ENCODE peak calls at places on chromosomes 4 and X, in five cellular contexts. W, H, A, J and D are unnamed samples.

GRCh38 chrX:55356609-55357008 is 91.9 kb upstream of the PAGE3 start:
- DNase-seq in J (no peak), A (no peak), H (no peak), W (no peak), D (no peak)

GRCh38 chr4:94758700-94759399 is 1.1 kb downstream of the BMPR1B start:
- DNase-seq in W (no peak), H (no peak), J (peak; percentile 48), A (no peak), D (no peak)

GRCh38 chr4:57148831-57149230 is 38.6 kb upstream of the IGFBP7 start:
- DNase-seq in H (no peak), J (no peak), A (no peak), W (peak; percentile 80), D (no peak)

GRCh38 chrX:154013614-154014360 is 5.9 kb downstream of the IRAK1 start:
- DNase-seq in A (peak; percentile 65), W (peak; percentile 10), J (peak; percentile 88), H (no peak), D (no peak)

GRCh38 chr4:122383341-122383740 is 4.5 kb downstream of the ADAD1 start:
- DNase-seq in A (no peak), J (no peak), W (no peak), H (no peak), D (no peak)

GRCh38 chrX:15235001-15235400 is 34.9 kb downstream of the ASB9 start:
- DNase-seq in H (no peak), J (no peak), W (no peak), A (no peak), D (no peak)

GRCh38 chr4:112589207-112589606 is 47.5 kb downstream of the ZGRF1 start:
- DNase-seq in J (no peak), H (peak; percentile 3), A (peak; percentile 37), W (peak; percentile 23), D (no peak)

GRCh38 chr4:139666735-139667266 is 1.2 kb downstream of the MGST2 start:
- DNase-seq in A (peak; percentile 45), W (peak; percentile 76), J (no peak), H (peak; percentile 47), D (no peak)

GRCh38 chrX:150084474-150085229 is 146.4 kb upstream of the EOLA2 start:
- DNase-seq in H (no peak), A (no peak), W (peak; percentile 77), J (no peak), D (no peak)

GRCh38 chr4:6681191-6681590 is 12.5 kb upstream of the S100P start:
- DNase-seq in J (no peak), A (peak; percentile 56), H (no peak), W (no peak), D (no peak)

GRCh38 chr4:37584530-37585060 is 101.6 kb downstream of the RELL1 start:
- DNase-seq in H (no peak), A (no peak), J (no peak), W (no peak), D (no peak)

GRCh38 chr4:32334759-32335158 is 1614.6 kb downstream of the PCDH7 start:
- DNase-seq in H (no peak), A (no peak), J (no peak), W (no peak), D (no peak)

GRCh38 chr4:57491388-57491787 is 381.2 kb upstream of the IGFBP7 start:
- DNase-seq in J (no peak), H (no peak), W (no peak), A (no peak), D (no peak)

GRCh38 chrX:53422091-53422914 is at the start of the genes RIBC1 and SMC1A:
- DNase-seq in J (peak; percentile 96), H (peak; percentile 87), W (peak; percentile 98), A (peak; percentile 87), D (peak; percentile 97)

GRCh38 chr4:113050361-113050760 is 908 bp downstream of the ANK2 start:
- DNase-seq in H (no peak), A (no peak), W (no peak), J (no peak), D (no peak)

GRCh38 chr4:48388504-48389154 is 47.3 kb downstream of the SLAIN2 start:
- DNase-seq in H (no peak), J (no peak), A (no peak), W (peak; percentile 74), D (no peak)

GRCh38 chrX:136789856-136790255 is 9.1 kb upstream of the ARHGEF6 start:
- DNase-seq in H (no peak), J (no peak), A (no peak), W (no peak), D (no peak)

GRCh38 chr4:41645716-41646115 is 102.8 kb downstream of the PHOX2B start:
- DNase-seq in H (no peak), J (no peak), W (no peak), A (no peak), D (no peak)

GRCh38 chr4:119027815-119028214 is 107.8 kb upstream of the MYOZ2 start:
- DNase-seq in H (no peak), W (no peak), A (no peak), J (no peak), D (no peak)

GRCh38 chrX:45851434-45851991 is 650.8 kb upstream of the DIPK2B start:
- DNase-seq in H (no peak), W (no peak), J (peak; percentile 15), A (no peak), D (no peak)

GRCh38 chr4:40953253-40954118 is 203.7 kb downstream of the NSUN7 start:
- DNase-seq in A (no peak), W (no peak), H (no peak), J (no peak), D (no peak)

GRCh38 chr4:171573181-171573580 is 240.0 kb upstream of the GALNTL6 start:
- DNase-seq in W (no peak), J (no peak), A (no peak), H (no peak), D (no peak)

GRCh38 chr4:77600521-77601451 is 4.8 kb upstream of the CXCL13 start:
- DNase-seq in W (peak; percentile 29), H (peak; percentile 28), J (peak; percentile 38), A (peak; percentile 58), D (no peak)

GRCh38 chrX:41589634-41590270 is 99.0 kb upstream of the GPR34 start:
- DNase-seq in H (peak; percentile 1), J (no peak), A (no peak), W (peak; percentile 28), D (no peak)

GRCh38 chr4:86670739-86671138 is 76.6 kb downstream of the PTPN13 start:
- DNase-seq in W (peak; percentile 83), A (no peak), H (no peak), J (no peak), D (no peak)

GRCh38 chrX:129077384-129077783 is 445.9 kb downstream of the SMARCA1 start:
- DNase-seq in J (no peak), A (no peak), W (no peak), H (no peak), D (no peak)

GRCh38 chr4:186819357-186820086 is 95.9 kb upstream of the FAT1 start:
- DNase-seq in H (no peak), A (no peak), J (no peak), W (no peak), D (no peak)

GRCh38 chrX:85993539-85994197 is 53.7 kb downstream of the CHM start:
- DNase-seq in A (no peak), J (no peak), W (peak; percentile 27), H (no peak), D (no peak)

GRCh38 chrX:124211312-124211942 is 121.0 kb upstream of the TEX13D start:
- DNase-seq in A (peak; percentile 15), W (peak; percentile 3), J (peak; percentile 17), H (peak; percentile 28), D (no peak)

GRCh38 chr4:176187610-176188009 is 7.8 kb downstream of the SPATA4 start:
- DNase-seq in J (no peak), H (peak; percentile 1), W (peak; percentile 66), A (no peak), D (no peak)

GRCh38 chr4:41613362-41613761 is 75.4 kb downstream of the LIMCH1 start:
- DNase-seq in A (no peak), H (no peak), W (no peak), J (no peak), D (no peak)

GRCh38 chrX:130851569-130851968 is 51.4 kb downstream of the ENOX2 start:
- DNase-seq in H (no peak), J (no peak), W (no peak), A (no peak), D (no peak)

DNA sequence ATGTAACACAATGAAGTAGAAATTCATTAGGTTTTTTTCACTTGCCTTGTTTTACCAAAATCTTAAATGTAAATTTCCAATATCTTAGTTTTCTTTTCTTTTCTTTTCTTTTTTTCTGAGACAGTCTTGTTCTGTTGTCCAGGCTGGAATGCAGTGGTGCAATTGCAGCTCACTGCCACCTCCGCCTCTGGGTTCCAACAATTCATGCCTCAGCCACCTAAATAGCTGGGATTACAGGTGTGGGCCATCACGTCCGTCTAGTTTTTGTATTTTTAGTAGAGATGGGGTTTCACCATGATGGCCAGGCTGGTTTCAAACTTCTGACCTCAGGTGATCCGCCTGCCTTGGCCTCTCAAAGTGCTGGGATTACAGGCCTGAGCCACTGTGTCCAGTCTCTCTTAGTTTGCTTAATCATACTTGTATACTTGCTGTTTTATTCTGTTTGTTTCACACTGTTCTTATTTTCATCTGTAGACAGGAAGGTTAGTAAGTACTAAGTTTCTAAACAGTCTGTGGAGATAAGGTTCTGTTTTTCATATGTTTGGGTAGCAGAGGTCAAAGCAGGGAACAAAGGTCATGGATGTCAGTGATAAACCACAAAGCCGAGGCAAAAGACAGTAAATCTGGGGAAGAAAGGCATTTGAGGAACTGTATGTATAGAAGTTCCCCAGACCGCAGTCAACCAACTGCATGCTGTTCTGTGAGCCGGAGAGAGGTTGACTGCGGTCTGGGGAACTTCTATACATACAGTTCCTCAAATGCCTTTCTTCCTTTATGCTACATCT is 129.1 kb downstream of the CBR4 start:
- DNase-seq in H (peak; percentile 49), W (no peak), J (no peak), A (no peak), D (peak; percentile 28)
- TF ChIP-seq MXI1 in H (no peak), W (no peak), J (no peak), A (no peak), D (no peak)

DNA sequence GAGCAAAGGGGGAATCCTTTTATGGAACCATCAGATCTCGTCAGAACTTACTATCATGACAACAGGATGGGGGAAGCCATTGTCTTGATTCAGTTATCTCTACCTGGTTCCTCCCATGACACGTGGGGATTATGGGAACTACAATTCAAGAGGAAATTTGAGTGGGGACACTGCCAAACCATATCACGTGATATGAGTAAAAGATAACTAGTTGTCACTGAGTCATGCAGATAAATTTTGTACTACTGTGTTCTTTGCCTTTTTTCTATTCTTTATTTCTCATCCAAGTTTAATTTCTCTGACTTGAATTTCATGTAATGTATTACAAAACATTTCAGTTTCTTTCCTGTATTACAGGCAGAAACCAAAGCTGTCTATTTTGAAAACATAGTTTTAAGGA is 383.2 kb downstream of the EPHA5 start:
- DNase-seq in H (no peak), J (no peak), A (no peak), W (no peak), D (no peak)
- TF ChIP-seq MXI1 in H (no peak), J (no peak), A (no peak), W (no peak), D (no peak)

DNA sequence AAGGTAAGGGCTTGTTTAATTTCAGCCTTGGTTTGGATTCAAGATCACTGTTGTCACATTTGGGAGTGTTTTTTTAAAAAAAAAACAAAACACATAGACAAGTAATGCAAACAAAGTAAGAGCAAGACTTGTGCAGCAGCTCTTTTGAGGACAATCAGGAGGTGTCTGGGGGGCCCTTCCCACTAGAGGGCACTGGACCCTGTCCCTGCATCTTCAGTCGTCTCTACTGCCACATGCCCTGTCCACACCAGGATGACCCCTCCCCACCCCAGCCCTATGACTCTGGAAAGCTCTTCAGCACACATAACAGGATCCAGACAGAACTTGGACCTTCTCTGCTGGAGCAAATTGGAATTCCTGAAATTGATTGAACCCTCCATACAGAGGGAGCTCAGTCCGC is 71.0 kb downstream of the USP46 start:
- DNase-seq in W (peak; percentile 13), A (peak; percentile 51), J (peak; percentile 56), H (peak; percentile 33), D (no peak)
- TF ChIP-seq MXI1 in W (no peak), A (no peak), J (no peak), H (no peak), D (no peak)

GRCh38 chrX:116238093-116238492 is 67.5 kb downstream of the AGTR2 start:
- DNase-seq in H (no peak), J (no peak), W (no peak), A (no peak), D (no peak)
- TF ChIP-seq MXI1 in H (no peak), J (no peak), W (no peak), A (no peak), D (no peak)